ENCODE peak calls at places on chromosomes 7 and 10, in four cellular contexts. One of them, this sample, is unnamed. For H3K4me1, the result is how much of the 10 kb centered on the place peaks cover.

GRCh38 chr7:157652161-157652953 is 315.6 kb downstream of the DNAJB6 start:
- DNase-seq in A549: no peak
- DNase-seq in spleen: peak
- DNase-seq in prostate gland: no peak
- DNase-seq in this sample: no peak

GRCh38 chr10:114166053-114166452 is 8.0 kb downstream of the CCDC186 start:
- DNase-seq in A549: no peak
- DNase-seq in spleen: no peak
- DNase-seq in prostate gland: peak
- DNase-seq in this sample: no peak

GRCh38 chr10:86899670-86900276 is 57.6 kb downstream of the MMRN2 start:
- DNase-seq in A549: peak
- DNase-seq in spleen: no peak
- DNase-seq in prostate gland: peak
- DNase-seq in this sample: peak

GRCh38 chr7:91182819-91183405 is 81.3 kb upstream of the FZD1 start:
- DNase-seq in A549: no peak
- DNase-seq in spleen: no peak
- DNase-seq in prostate gland: no peak
- DNase-seq in this sample: no peak

GRCh38 chr7:42217548-42217947 is 19.5 kb downstream of the GLI3 start:
- DNase-seq in A549: no peak
- DNase-seq in spleen: no peak
- DNase-seq in prostate gland: no peak
- DNase-seq in this sample: no peak

GRCh38 chr7:6227294-6227846 is 45.1 kb downstream of the CYTH3 start:
- DNase-seq in A549: no peak
- DNase-seq in spleen: no peak
- DNase-seq in prostate gland: no peak
- DNase-seq in this sample: peak

GRCh38 chr7:80634505-80634904 is 3.9 kb upstream of the CD36 start:
- DNase-seq in A549: no peak
- DNase-seq in spleen: no peak
- DNase-seq in prostate gland: no peak
- DNase-seq in this sample: no peak

GRCh38 chr7:32762894-32763293 is 128.7 kb downstream of the KBTBD2 start:
- DNase-seq in A549: no peak
- DNase-seq in spleen: no peak
- DNase-seq in prostate gland: no peak
- DNase-seq in this sample: no peak

GRCh38 chr10:49397036-49397999 is 1.4 kb upstream of the DRGX start:
- DNase-seq in A549: no peak
- DNase-seq in spleen: no peak
- DNase-seq in prostate gland: no peak
- DNase-seq in this sample: no peak

GRCh38 chr10:71727429-71728217 is 8.0 kb upstream of the C10orf105 start:
- DNase-seq in A549: no peak
- DNase-seq in spleen: peak
- DNase-seq in prostate gland: peak
- DNase-seq in this sample: peak
- TF ChIP-seq POLR2A in A549: no peak
- TF ChIP-seq POLR2A in spleen: no peak
- TF ChIP-seq POLR2A in prostate gland: no peak
- TF ChIP-seq POLR2A in this sample: no peak

DNA sequence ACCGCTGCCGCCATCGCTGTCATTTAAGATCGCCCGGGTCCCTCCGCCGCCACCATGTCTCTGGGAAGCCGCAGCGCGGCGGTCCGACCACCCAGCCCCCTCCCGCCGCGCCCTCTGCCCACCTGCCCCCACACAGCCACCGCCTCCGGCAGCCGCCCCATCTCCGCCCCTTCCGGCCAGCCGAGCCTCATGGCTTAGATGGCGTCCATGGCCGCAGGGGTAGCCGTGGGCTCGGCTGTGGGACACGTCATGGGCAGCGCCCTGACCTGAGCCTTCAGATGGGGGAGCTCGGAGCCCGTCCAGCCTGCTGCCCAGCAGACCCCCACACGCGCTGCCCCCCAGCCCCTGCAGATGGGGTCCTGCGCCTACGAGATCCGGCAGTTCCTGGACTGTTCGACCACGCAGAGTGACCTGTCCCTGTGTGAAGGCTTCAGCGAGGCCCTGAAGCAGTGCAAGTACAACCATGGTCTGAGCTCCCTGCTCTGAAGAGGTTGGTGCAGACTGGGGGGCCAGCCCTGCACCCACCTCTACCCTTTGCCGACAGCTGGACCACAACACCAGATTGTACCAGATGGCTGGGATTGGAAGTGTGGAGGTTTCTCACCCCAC is 38.0 kb upstream of the TARP start:
- DNase-seq in A549: peak
- DNase-seq in spleen: peak
- DNase-seq in prostate gland: no peak
- DNase-seq in this sample: peak
- H3K4me3 ChIP-seq in A549: peak
- H3K4me3 ChIP-seq in spleen: peak
- H3K4me3 ChIP-seq in prostate gland: peak
- H3K4me3 ChIP-seq in this sample: peak

GRCh38 chr7:73585196-73585595 is 6.8 kb upstream of the TBL2 start:
- DNase-seq in A549: no peak
- DNase-seq in spleen: peak
- DNase-seq in prostate gland: no peak
- DNase-seq in this sample: no peak
- H3K4me1 ChIP-seq in A549: under half
- H3K4me1 ChIP-seq in spleen: under half
- H3K4me1 ChIP-seq in prostate gland: under half
- H3K4me1 ChIP-seq in this sample: under half

GRCh38 chr7:73880755-73881328 is 19.9 kb downstream of the TMEM270 start:
- DNase-seq in A549: no peak
- DNase-seq in spleen: no peak
- DNase-seq in prostate gland: no peak
- DNase-seq in this sample: no peak
- TF ChIP-seq POLR2A in A549: no peak
- TF ChIP-seq POLR2A in spleen: no peak
- TF ChIP-seq POLR2A in prostate gland: no peak
- TF ChIP-seq POLR2A in this sample: no peak

GRCh38 chr7:149725426-149725821 is 48.0 kb downstream of the ZNF467 start:
- DNase-seq in A549: no peak
- DNase-seq in spleen: no peak
- DNase-seq in prostate gland: no peak
- DNase-seq in this sample: no peak
- H3K4me3 ChIP-seq in A549: no peak
- H3K4me3 ChIP-seq in spleen: no peak
- H3K4me3 ChIP-seq in prostate gland: no peak
- H3K4me3 ChIP-seq in this sample: no peak

GRCh38 chr10:124592101-124592500 is 130.5 kb downstream of the LHPP start:
- DNase-seq in A549: no peak
- DNase-seq in spleen: peak
- DNase-seq in prostate gland: no peak
- DNase-seq in this sample: peak
- H3K4me1 ChIP-seq in A549: under half
- H3K4me1 ChIP-seq in spleen: under half
- H3K4me1 ChIP-seq in prostate gland: under half
- H3K4me1 ChIP-seq in this sample: under half

This sample was measured in heart left ventricle.